ENCODE peak calls at places on chromosomes 1 and 21, in six cellular contexts. R is GM23248, T is H9, U is K562, X is astrocyte, A is mammary epithelial cell. H is an unnamed sample. For H4K20me1, the result is how much of the 10 kb centered on the place peaks cover.

GRCh38 chr1:61950418-61950817 is 208.1 kb downstream of the PATJ start:
- DNase-seq in R (no peak), A (no peak), U (no peak), X (no peak), T (no peak), H (no peak)

GRCh38 chr21:38355992-38356781 is 99.4 kb downstream of the KCNJ15 start:
- DNase-seq in U (peak), X (peak), A (peak), R (peak), T (peak), H (no peak)

GRCh38 chr1:112737573-112737972 is 22.4 kb upstream of the PPM1J start:
- DNase-seq in U (no peak), A (no peak), X (no peak), R (no peak), T (no peak), H (no peak)

GRCh38 chr1:240122639-240123604 is 31.2 kb downstream of the FMN2 start:
- DNase-seq in R (no peak), A (no peak), U (no peak), X (peak), T (no peak), H (no peak)

GRCh38 chr1:179926494-179927205 is 28.0 kb upstream of the CEP350 start:
- DNase-seq in A (peak), T (no peak), U (no peak), X (peak), R (peak), H (peak)

GRCh38 chr1:71916894-71917293 is 365.4 kb downstream of the NEGR1 start:
- DNase-seq in U (no peak), X (no peak), R (no peak), T (no peak), A (no peak), H (no peak)

GRCh38 chr1:106961671-106962070 is 94.8 kb upstream of the PRMT6 start:
- DNase-seq in A (no peak), X (no peak), R (no peak), T (no peak), U (no peak), H (no peak)

GRCh38 chr1:65048325-65048724 is 82.0 kb upstream of the JAK1 start:
- DNase-seq in R (peak), T (no peak), A (no peak), X (no peak), U (no peak), H (no peak)

GRCh38 chr1:99645699-99646531 is at the start of gene PALMD:
- DNase-seq in A (peak), T (peak), X (peak), R (peak), U (peak), H (no peak)

GRCh38 chr1:240247899-240248298 is 156.2 kb downstream of the FMN2 start:
- DNase-seq in T (no peak), U (no peak), A (no peak), R (no peak), X (no peak), H (no peak)

GRCh38 chr1:207793327-207793726 is 41.5 kb downstream of the CD46 start:
- DNase-seq in X (no peak), T (no peak), U (no peak), A (no peak), R (no peak), H (no peak)

GRCh38 chr1:3746389-3746783 is 5.9 kb upstream of the CCDC27 start:
- DNase-seq in T (peak), X (no peak), U (no peak), A (no peak), R (peak), H (no peak)

GRCh38 chr1:229603387-229604005 is 22.4 kb downstream of the TAF5L start:
- DNase-seq in A (no peak), R (no peak), T (no peak), X (no peak), U (no peak), H (no peak)

GRCh38 chr1:14687147-14687546 is 88.7 kb downstream of the KAZN start:
- DNase-seq in U (no peak), X (no peak), A (no peak), T (no peak), R (no peak), H (no peak)

GRCh38 chr1:72365693-72366092 is 83.4 kb upstream of the NEGR1 start:
- DNase-seq in U (no peak), T (no peak), X (no peak), R (no peak), A (no peak), H (no peak)

GRCh38 chr21:46154955-46155513 is 345 bp downstream of the FTCD start:
- DNase-seq in A (no peak), R (no peak), X (no peak), U (no peak), T (peak), H (no peak)

GRCh38 chr21:14572206-14572780 is 26.2 kb upstream of the SAMSN1 start:
- DNase-seq in T (no peak), U (no peak), R (no peak), X (no peak), A (no peak), H (no peak)

GRCh38 chr1:24745711-24746582 is 700 bp downstream of the CLIC4 start:
- DNase-seq in A (peak), X (peak), U (peak), R (peak), T (no peak), H (no peak)

GRCh38 chr1:59500970-59501742 is 204.3 kb downstream of the FGGY start:
- DNase-seq in R (no peak), T (no peak), A (no peak), U (no peak), X (no peak), H (no peak)

GRCh38 chr1:39622427-39622826 is 17.0 kb downstream of the HEYL start:
- DNase-seq in U (no peak), R (no peak), T (no peak), X (no peak), A (no peak), H (no peak)

GRCh38 chr1:15952317-15953258 is 23.3 kb downstream of the ZBTB17 start:
- DNase-seq in X (peak), T (no peak), A (peak), U (peak), R (peak), H (peak)

GRCh38 chr1:184792450-184792969 is 37.9 kb upstream of the EDEM3 start:
- DNase-seq in R (peak), X (peak), U (no peak), A (peak), T (no peak), H (peak)

GRCh38 chr1:15452216-15452615 is 4.3 kb upstream of the CELA2A start:
- DNase-seq in A (no peak), T (no peak), X (no peak), U (no peak), R (peak), H (no peak)

GRCh38 chr1:205350626-205351235 is 6.0 kb downstream of the KLHDC8A start:
- DNase-seq in R (no peak), A (peak), T (peak), X (no peak), U (no peak), H (no peak)

GRCh38 chr21:42656872-42657271 is 3.5 kb downstream of the PDE9A start:
- DNase-seq in A (no peak), X (no peak), R (no peak), T (no peak), U (no peak), H (no peak)

GRCh38 chr1:110308247-110308646 is 30.9 kb upstream of the RBM15 start:
- DNase-seq in R (peak), U (no peak), A (peak), T (no peak), X (peak), H (no peak)

GRCh38 chr1:45444609-45445131 is 46.3 kb downstream of the TESK2 start:
- DNase-seq in X (no peak), R (no peak), A (peak), T (no peak), U (no peak), H (no peak)

GRCh38 chr1:118018064-118018463 is 88.5 kb downstream of the WDR3 start:
- DNase-seq in A (no peak), R (no peak), U (no peak), T (no peak), X (no peak), H (no peak)

GRCh38 chr1:63463248-63463647 is 59.8 kb downstream of the ITGB3BP start:
- DNase-seq in A (peak), R (peak), U (no peak), T (no peak), X (no peak), H (no peak)

GRCh38 chr1:28056129-28056925 is 32.1 kb downstream of the EYA3 start:
- DNase-seq in X (peak), R (no peak), A (peak), U (no peak), T (no peak), H (no peak)

GRCh38 chr1:99645199-99645598 is 714 bp upstream of the PALMD start:
- DNase-seq in R (peak), A (peak), T (no peak), U (peak), X (peak), H (no peak)

GRCh38 chr1:169610110-169610509 is 19.8 kb downstream of the SELP start:
- DNase-seq in U (no peak), R (no peak), A (no peak), T (no peak), X (no peak), H (no peak)

GRCh38 chr1:24257373-24257772 is 61.8 kb upstream of the GRHL3 start:
- DNase-seq in A (no peak), U (no peak), X (no peak), T (no peak), R (no peak), H (no peak)

GRCh38 chr1:40919475-40920011 is 57.4 kb upstream of the CITED4 start:
- DNase-seq in X (no peak), R (no peak), U (no peak), A (peak), T (no peak), H (no peak)

GRCh38 chr1:7862211-7863060 is 9.6 kb upstream of the UTS2 start:
- DNase-seq in X (no peak), T (no peak), U (no peak), A (no peak), R (no peak), H (no peak)

DNA sequence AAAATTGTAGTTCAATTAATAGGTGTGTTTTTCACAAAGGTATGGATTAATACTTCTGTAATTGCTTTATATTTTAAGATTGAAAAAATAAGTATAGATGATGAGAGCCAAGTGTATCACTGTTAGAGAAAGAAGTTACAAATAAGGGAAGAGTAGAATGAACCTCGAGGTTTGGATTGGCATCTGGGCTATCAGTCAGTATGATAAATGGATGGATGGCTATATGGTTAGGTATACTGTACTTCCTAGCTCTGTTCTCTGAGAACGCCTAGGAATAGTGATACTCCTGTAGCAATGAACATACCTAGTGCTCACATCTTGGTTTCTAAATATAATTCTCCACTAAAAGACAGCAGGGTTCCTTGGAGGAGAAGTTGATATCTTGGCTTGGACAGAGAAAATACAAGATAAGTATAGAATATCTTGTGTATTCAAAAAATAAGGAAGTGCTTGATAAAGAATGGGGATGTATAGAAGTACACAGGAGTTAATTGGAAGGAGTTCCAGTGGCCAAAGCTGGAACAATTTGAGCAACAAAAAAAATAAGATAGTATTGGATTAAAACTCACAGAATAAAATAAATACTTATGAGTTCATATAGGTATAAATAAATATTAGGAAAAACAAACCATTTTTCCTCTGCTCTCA is 12.4 kb downstream of the IPO9 start:
- DNase-seq in R (no peak), T (no peak), U (no peak), X (no peak), A (no peak), H (no peak)
- H4K20me1 ChIP-seq in R (under half), T (under half), U (under half), X (half or more), A (under half), H (under half)

DNA sequence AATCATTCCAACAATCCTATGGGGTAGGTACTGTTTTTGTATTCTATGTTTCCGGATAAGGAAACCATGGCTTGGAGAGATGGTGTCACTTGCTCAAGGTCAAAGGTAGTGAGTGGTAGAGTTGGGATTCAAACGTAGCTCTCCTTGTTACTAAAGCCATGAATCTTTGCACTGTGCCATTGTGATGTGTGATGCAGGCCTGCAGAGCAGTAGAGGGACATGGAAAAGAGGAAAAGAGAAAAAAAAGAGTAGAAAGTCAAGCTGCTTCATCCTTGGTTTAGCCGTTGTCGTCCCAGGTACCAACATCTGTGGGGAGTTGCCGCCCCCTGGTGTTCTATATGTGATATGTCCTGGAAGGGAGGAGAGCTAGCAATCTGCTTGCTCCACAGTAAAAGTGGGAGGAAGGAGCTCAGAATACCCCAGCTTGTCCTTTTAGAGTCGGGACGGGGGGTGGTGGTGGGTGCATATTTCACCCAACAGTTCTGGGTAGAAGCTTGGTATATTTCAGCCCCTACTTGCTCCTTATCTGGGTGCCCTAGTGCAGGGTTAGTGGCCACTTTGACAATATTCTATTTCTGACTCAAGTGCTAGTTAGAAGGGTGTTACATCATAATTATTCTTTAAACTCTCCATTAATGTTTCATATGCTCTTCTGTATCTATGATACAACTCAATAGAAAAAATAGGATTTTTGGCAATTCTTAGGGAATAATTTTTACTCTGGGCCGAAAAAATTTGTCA is 98.4 kb downstream of the EBNA1BP2 start:
- DNase-seq in X (peak), A (peak), U (peak), T (peak), R (peak), H (no peak)
- H2AFZ ChIP-seq in X (no peak), A (no peak), U (peak), T (no peak), R (peak), H (no peak)

GRCh38 chr1:91700771-91701493 is 185.0 kb downstream of the TGFBR3 start:
- DNase-seq in R (peak), X (peak), U (no peak), A (no peak), T (no peak), H (no peak)
- H3K9ac ChIP-seq in R (peak), X (no peak), U (no peak), A (no peak), T (no peak), H (no peak)

DNA sequence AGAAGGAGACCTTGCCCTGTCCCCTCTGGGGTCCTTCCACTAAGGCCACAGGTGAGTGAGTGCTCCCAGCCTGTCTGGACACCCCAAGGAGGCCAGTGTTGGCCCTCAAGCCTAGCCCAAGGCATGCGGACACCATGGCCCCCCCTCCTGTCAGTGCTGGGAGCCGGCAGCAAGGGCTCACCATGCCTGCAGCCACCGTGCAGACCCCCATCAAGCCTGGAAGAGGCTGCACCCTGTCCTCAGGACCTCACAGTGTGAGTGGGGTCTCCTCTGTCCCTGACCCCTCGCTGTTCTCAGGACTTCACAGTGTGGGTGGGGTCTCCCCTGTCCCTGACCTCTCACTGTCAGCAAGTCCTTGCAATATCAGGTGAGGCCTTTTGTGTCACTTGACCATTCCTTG is 33.2 kb upstream of the PRSS38 start:
- DNase-seq in T (no peak), A (no peak), X (no peak), U (no peak), R (no peak), H (no peak)
- H4K20me1 ChIP-seq in T (under half), A (under half), X (under half), U (under half), R (under half), H (under half)

GRCh38 chr1:54965624-54966340 is 14.6 kb upstream of the TMEM61 start:
- DNase-seq in T (no peak), U (peak), A (peak), R (peak), X (peak), H (no peak)
- H2AFZ ChIP-seq in T (no peak), U (peak), A (peak), R (no peak), X (peak), H (no peak)

GRCh38 chr1:217435159-217435558 is 195.7 kb downstream of the GPATCH2 start:
- DNase-seq in R (no peak), U (no peak), A (no peak), X (no peak), T (no peak), H (no peak)

GRCh38 chr1:217433664-217434063 is 197.2 kb downstream of the GPATCH2 start:
- DNase-seq in X (no peak), U (no peak), T (no peak), R (no peak), A (no peak), H (no peak)

GRCh38 chr1:217432339-217432738 is 198.6 kb downstream of the GPATCH2 start:
- DNase-seq in T (no peak), X (no peak), R (no peak), U (no peak), A (peak), H (no peak)

GRCh38 chr1:217431395-217431794 is 199.5 kb downstream of the GPATCH2 start:
- DNase-seq in A (no peak), R (no peak), X (no peak), T (no peak), U (no peak), H (no peak)

DNA sequence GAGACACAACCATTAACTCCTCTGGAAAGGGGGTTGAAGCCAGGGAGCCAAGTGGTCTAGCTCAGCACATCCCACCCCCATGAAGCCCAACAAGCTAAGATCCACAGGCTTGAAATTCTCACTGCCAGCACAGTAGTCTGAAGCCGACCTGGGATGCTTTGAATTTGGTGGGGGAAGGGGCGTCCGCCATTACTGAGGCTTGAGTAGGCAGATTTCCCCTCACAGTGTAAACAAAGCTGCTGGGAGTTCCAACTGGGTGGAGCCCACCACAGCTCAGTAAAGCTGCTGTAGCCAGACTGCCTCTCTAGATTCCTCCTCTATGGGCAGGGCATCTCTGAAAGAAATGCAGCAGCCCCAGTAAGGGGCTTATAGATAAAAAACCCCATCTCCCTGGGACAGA is 193.5 kb downstream of the GPATCH2 start:
- DNase-seq in U (no peak), X (no peak), A (no peak), R (no peak), T (no peak), H (no peak)
- H3K9ac ChIP-seq in U (no peak), X (no peak), A (no peak), R (no peak), T (no peak), H (no peak)

DNA sequence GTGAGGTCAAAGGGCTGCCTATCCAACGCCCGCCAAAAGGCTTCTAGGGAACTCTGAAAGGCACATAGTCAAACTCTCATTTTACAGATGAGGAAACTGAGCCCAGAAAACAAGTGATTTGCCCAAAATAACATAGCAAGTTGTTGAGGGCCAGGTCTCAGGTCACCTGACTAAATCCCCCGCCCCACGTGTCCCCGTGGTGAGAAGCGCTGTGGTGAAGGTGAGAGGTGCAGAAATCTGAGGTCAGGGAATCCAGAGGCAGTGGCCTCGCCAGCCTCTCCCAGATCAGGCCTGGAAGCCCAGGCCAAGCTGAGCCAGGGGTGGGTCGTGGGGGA is 5.1 kb downstream of the HDGF start:
- DNase-seq in U (no peak), R (no peak), X (no peak), T (no peak), A (no peak), H (no peak)
- H4K20me1 ChIP-seq in U (under half), R (under half), X (under half), T (under half), A (under half), H (under half)